ENCODE peak calls at places on chromosomes 1 and 21, in nine cellular contexts. M is adrenal gland, N is left ventricle myocardium inferior, D is breast epithelium, E is AG10803, Y is colonic mucosa, K is endothelial cell, T is HFFc6, Z is upper lobe of right lung. X is an unnamed sample.

GRCh38 chr21:14382486-14382834 is 486 bp downstream of the HSPA13 start:
- DNase-seq in E (peak; percentile 42), T (no peak), Z (no peak), Y (peak; percentile 43), M (no peak), K (no peak), D (no peak), N (no peak), X (no peak)

GRCh38 chr1:49351744-49352143 is 575.1 kb upstream of the BEND5 start:
- DNase-seq in N (no peak), K (no peak), T (no peak), D (no peak), M (no peak), Y (no peak), Z (no peak), E (peak; percentile 43), X (peak; percentile 1)

GRCh38 chr1:39951951-39952350 is 3.0 kb upstream of the MFSD2A start:
- DNase-seq in E (no peak), T (no peak), M (no peak), K (no peak), D (no peak), Y (no peak), N (no peak), Z (no peak), X (no peak)

GRCh38 chr1:84086189-84086588 is 57.9 kb upstream of the PRKACB start:
- DNase-seq in N (no peak), Y (no peak), E (no peak), D (no peak), M (no peak), K (no peak), T (no peak), Z (peak; percentile 49), X (no peak)

GRCh38 chr21:44934797-44935532 is 4.9 kb upstream of the SLX9 start:
- DNase-seq in E (no peak), T (no peak), Z (peak; percentile 50), K (no peak), N (peak; percentile 7), M (no peak), D (no peak), Y (no peak), X (no peak)

GRCh38 chr1:24923485-24924113 is 6.5 kb downstream of the RUNX3 start:
- DNase-seq in K (no peak), E (no peak), N (no peak), M (no peak), T (no peak), Z (no peak), Y (no peak), D (no peak), X (no peak)

GRCh38 chr21:34613679-34614442 is 1.1 kb downstream of the RCAN1 start:
- DNase-seq in K (no peak), T (no peak), N (no peak), D (no peak), M (peak; percentile 23), E (peak; percentile 9), Z (no peak), Y (no peak), X (peak; percentile 47)

GRCh38 chr1:12384836-12385456 is 155.1 kb downstream of the VPS13D start:
- DNase-seq in M (no peak), Y (no peak), T (no peak), K (no peak), Z (no peak), D (no peak), E (no peak), N (no peak), X (no peak)

GRCh38 chr1:84027368-84027767 is 28.4 kb upstream of the TTLL7 start:
- DNase-seq in M (no peak), D (no peak), E (no peak), Z (no peak), Y (no peak), N (no peak), K (no peak), T (no peak), X (no peak)

GRCh38 chr1:160637065-160637464 is 9.8 kb downstream of the SLAMF1 start:
- DNase-seq in E (no peak), K (no peak), N (no peak), M (no peak), D (no peak), Z (no peak), T (no peak), Y (no peak), X (no peak)

GRCh38 chr1:92784051-92784638 is 763 bp downstream of the EVI5 start:
- DNase-seq in D (no peak), E (peak; percentile 58), Y (peak; percentile 52), T (peak; percentile 53), K (peak; percentile 19), N (no peak), Z (no peak), M (peak; percentile 64), X (peak; percentile 40)

GRCh38 chr1:47527653-47528272 is 89.9 kb downstream of the FOXD2 start:
- DNase-seq in Y (peak; percentile 77), K (peak; percentile 44), M (no peak), T (peak; percentile 4), E (peak; percentile 8), N (no peak), Z (no peak), D (no peak), X (no peak)
- TF ChIP-seq CTCF in Y (peak; percentile 41), K (peak; percentile 51), M (no peak), T (peak; percentile 76), E (peak; percentile 43), N (peak; percentile 60), Z (peak; percentile 56), D (no peak), X (no peak)

GRCh38 chr1:31633117-31633516 is 11.6 kb downstream of the PEF1 start:
- DNase-seq in K (peak; percentile 74), N (no peak), D (no peak), Z (no peak), E (no peak), Y (peak; percentile 81), T (peak; percentile 26), M (no peak), X (peak; percentile 40)
- TF ChIP-seq CTCF in K (peak; percentile 63), N (peak; percentile 53), D (peak; percentile 8), Z (peak; percentile 39), E (peak; percentile 59), Y (peak; percentile 41), T (peak; percentile 80), M (peak; percentile 13), X (peak; percentile 60)

GRCh38 chr1:15975358-15975804 is 520 bp downstream of the ZBTB17 start:
- DNase-seq in T (peak; percentile 50), E (peak; percentile 48), D (no peak), M (peak; percentile 43), N (peak; percentile 69), K (peak; percentile 78), Z (peak; percentile 83), Y (peak; percentile 54), X (peak; percentile 83)
- TF ChIP-seq CTCF in T (peak; percentile 73), E (peak; percentile 2), D (no peak), M (no peak), N (no peak), K (no peak), Z (peak; percentile 16), Y (no peak), X (no peak)

GRCh38 chr1:153393926-153394325 is 3.1 kb upstream of the S100A8 start:
- DNase-seq in K (no peak), N (no peak), D (peak; percentile 12), T (no peak), Z (no peak), E (no peak), M (no peak), Y (peak; percentile 15), X (no peak)
- TF ChIP-seq CTCF in K (no peak), N (no peak), D (no peak), T (no peak), Z (no peak), E (no peak), M (no peak), Y (no peak), X (no peak)

GRCh38 chr21:18041012-18041411 is 203.6 kb upstream of the CHODL start:
- DNase-seq in Y (no peak), M (no peak), K (peak; percentile 29), T (no peak), N (no peak), D (no peak), Z (no peak), E (no peak), X (no peak)
- TF ChIP-seq CTCF in Y (no peak), M (no peak), K (no peak), T (peak; percentile 16), N (peak; percentile 48), D (no peak), Z (peak; percentile 46), E (peak; percentile 11), X (no peak)

GRCh38 chr1:15038232-15039016 is 115.1 kb upstream of the TMEM51 start:
- DNase-seq in D (no peak), Y (no peak), N (no peak), K (peak; percentile 33), E (no peak), T (no peak), Z (no peak), M (no peak), X (no peak)
- TF ChIP-seq CTCF in D (no peak), Y (no peak), N (no peak), K (peak; percentile 41), E (peak; percentile 39), T (peak; percentile 73), Z (peak; percentile 26), M (no peak), X (peak; percentile 42)

DNA sequence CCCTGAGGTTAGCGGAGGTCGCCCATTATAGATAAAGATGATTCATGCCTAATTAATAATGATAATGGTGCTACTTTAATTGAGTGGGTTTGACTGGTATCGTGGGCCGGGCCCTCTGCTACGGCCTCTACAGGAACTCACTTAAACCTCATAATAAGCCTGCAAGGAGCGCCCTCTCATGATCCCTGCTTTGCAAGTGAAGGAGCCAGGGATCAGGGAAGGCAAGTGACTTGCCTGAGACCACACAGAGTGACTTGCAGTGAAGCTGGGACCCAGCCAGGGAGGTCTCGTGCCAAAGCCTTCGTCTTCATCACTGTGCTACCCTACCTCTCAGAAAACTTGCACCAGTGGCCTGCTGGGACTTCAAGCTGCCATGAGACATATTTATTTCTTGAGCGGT is 166.3 kb upstream of the KLHDC7A start:
- DNase-seq in D (no peak), K (no peak), T (no peak), Z (no peak), E (no peak), M (no peak), N (no peak), Y (no peak), X (no peak)
- TF ChIP-seq CTCF in D (no peak), K (no peak), T (no peak), Z (no peak), E (no peak), M (no peak), N (no peak), Y (no peak), X (no peak)

X was measured in foreskin fibroblast.